ENCODE peak calls at places on chromosomes 3 and 15, in five cellular contexts. One of them, this sample, is unnamed.

GRCh38 chr3:113516115-113516505 is 1.2 kb upstream of the SPICE1 start:
- DNase-seq in stimulated activated naive CD4-positive, alpha-beta T cell: no peak
- DNase-seq in ACHN: no peak
- DNase-seq in retina: no peak
- DNase-seq in activated T-cell treated with anti-CD3 and anti-CD28 coated beads for 1 hour: no peak
- DNase-seq in this sample: no peak

GRCh38 chr15:78004919-78005634 is 72.4 kb downstream of the TBC1D2B start:
- DNase-seq in activated T-cell treated with anti-CD3 and anti-CD28 coated beads for 1 hour: no peak
- DNase-seq in ACHN: no peak
- DNase-seq in retina: peak
- DNase-seq in stimulated activated naive CD4-positive, alpha-beta T cell: no peak
- DNase-seq in this sample: peak

GRCh38 chr3:184565421-184566211 is 4.0 kb downstream of the EPHB3 start:
- DNase-seq in stimulated activated naive CD4-positive, alpha-beta T cell: no peak
- DNase-seq in activated T-cell treated with anti-CD3 and anti-CD28 coated beads for 1 hour: no peak
- DNase-seq in ACHN: peak
- DNase-seq in retina: peak
- DNase-seq in this sample: peak

GRCh38 chr3:5222283-5223005 is 34.9 kb downstream of the EDEM1 start:
- DNase-seq in ACHN: no peak
- DNase-seq in activated T-cell treated with anti-CD3 and anti-CD28 coated beads for 1 hour: no peak
- DNase-seq in retina: no peak
- DNase-seq in stimulated activated naive CD4-positive, alpha-beta T cell: no peak
- DNase-seq in this sample: no peak

GRCh38 chr3:122577409-122578028 is at the start of gene PARP15:
- DNase-seq in stimulated activated naive CD4-positive, alpha-beta T cell: peak
- DNase-seq in activated T-cell treated with anti-CD3 and anti-CD28 coated beads for 1 hour: peak
- DNase-seq in retina: peak
- DNase-seq in ACHN: no peak
- DNase-seq in this sample: no peak

GRCh38 chr15:57743424-57743823 is 36.9 kb downstream of the POLR2M start:
- DNase-seq in retina: peak
- DNase-seq in activated T-cell treated with anti-CD3 and anti-CD28 coated beads for 1 hour: no peak
- DNase-seq in ACHN: peak
- DNase-seq in stimulated activated naive CD4-positive, alpha-beta T cell: no peak
- DNase-seq in this sample: no peak

GRCh38 chr3:155739154-155739553 is 5.7 kb downstream of the PLCH1 start:
- DNase-seq in retina: no peak
- DNase-seq in stimulated activated naive CD4-positive, alpha-beta T cell: no peak
- DNase-seq in activated T-cell treated with anti-CD3 and anti-CD28 coated beads for 1 hour: no peak
- DNase-seq in ACHN: peak
- DNase-seq in this sample: no peak

GRCh38 chr3:51099794-51100542 is 285.1 kb upstream of the MANF start:
- DNase-seq in stimulated activated naive CD4-positive, alpha-beta T cell: no peak
- DNase-seq in ACHN: peak
- DNase-seq in activated T-cell treated with anti-CD3 and anti-CD28 coated beads for 1 hour: no peak
- DNase-seq in retina: peak
- DNase-seq in this sample: peak

GRCh38 chr3:66200786-66201185 is 20.0 kb upstream of the SLC25A26 start:
- DNase-seq in retina: no peak
- DNase-seq in stimulated activated naive CD4-positive, alpha-beta T cell: no peak
- DNase-seq in activated T-cell treated with anti-CD3 and anti-CD28 coated beads for 1 hour: no peak
- DNase-seq in ACHN: no peak
- DNase-seq in this sample: no peak

GRCh38 chr15:27527490-27528067 is 556.6 kb downstream of the GABRG3 start:
- DNase-seq in ACHN: no peak
- DNase-seq in activated T-cell treated with anti-CD3 and anti-CD28 coated beads for 1 hour: no peak
- DNase-seq in stimulated activated naive CD4-positive, alpha-beta T cell: no peak
- DNase-seq in retina: no peak
- DNase-seq in this sample: no peak

GRCh38 chr15:58980351-58980939 is 7.0 kb upstream of the RNF111 start:
- DNase-seq in ACHN: peak
- DNase-seq in activated T-cell treated with anti-CD3 and anti-CD28 coated beads for 1 hour: no peak
- DNase-seq in retina: no peak
- DNase-seq in stimulated activated naive CD4-positive, alpha-beta T cell: no peak
- DNase-seq in this sample: no peak

GRCh38 chr3:133717424-133717823 is 28.8 kb upstream of the TF start:
- DNase-seq in activated T-cell treated with anti-CD3 and anti-CD28 coated beads for 1 hour: no peak
- DNase-seq in ACHN: no peak
- DNase-seq in stimulated activated naive CD4-positive, alpha-beta T cell: no peak
- DNase-seq in retina: no peak
- DNase-seq in this sample: no peak

GRCh38 chr15:73867426-73867825 is 5.9 kb upstream of the TBC1D21 start:
- DNase-seq in stimulated activated naive CD4-positive, alpha-beta T cell: no peak
- DNase-seq in retina: no peak
- DNase-seq in activated T-cell treated with anti-CD3 and anti-CD28 coated beads for 1 hour: no peak
- DNase-seq in ACHN: no peak
- DNase-seq in this sample: no peak

GRCh38 chr15:90872481-90873184 is 4.2 kb downstream of the FURIN start:
- DNase-seq in ACHN: peak
- DNase-seq in retina: no peak
- DNase-seq in activated T-cell treated with anti-CD3 and anti-CD28 coated beads for 1 hour: no peak
- DNase-seq in stimulated activated naive CD4-positive, alpha-beta T cell: no peak
- DNase-seq in this sample: no peak

GRCh38 chr3:40079845-40080240 is 229.7 kb upstream of the EIF1B start:
- DNase-seq in activated T-cell treated with anti-CD3 and anti-CD28 coated beads for 1 hour: no peak
- DNase-seq in retina: no peak
- DNase-seq in ACHN: no peak
- DNase-seq in stimulated activated naive CD4-positive, alpha-beta T cell: no peak
- DNase-seq in this sample: no peak

GRCh38 chr3:72301779-72302178 is 516.8 kb upstream of the PROK2 start:
- DNase-seq in activated T-cell treated with anti-CD3 and anti-CD28 coated beads for 1 hour: no peak
- DNase-seq in ACHN: no peak
- DNase-seq in retina: no peak
- DNase-seq in stimulated activated naive CD4-positive, alpha-beta T cell: no peak
- DNase-seq in this sample: no peak

GRCh38 chr3:122988507-122988906 is 39.1 kb downstream of the SEMA5B start:
- DNase-seq in stimulated activated naive CD4-positive, alpha-beta T cell: no peak
- DNase-seq in ACHN: no peak
- DNase-seq in retina: peak
- DNase-seq in activated T-cell treated with anti-CD3 and anti-CD28 coated beads for 1 hour: no peak
- DNase-seq in this sample: no peak

GRCh38 chr3:193909387-193909786 is 226.6 kb upstream of the HES1 start:
- DNase-seq in retina: no peak
- DNase-seq in ACHN: no peak
- DNase-seq in activated T-cell treated with anti-CD3 and anti-CD28 coated beads for 1 hour: no peak
- DNase-seq in stimulated activated naive CD4-positive, alpha-beta T cell: no peak
- DNase-seq in this sample: no peak

GRCh38 chr3:54237788-54238502 is 115.6 kb downstream of the CACNA2D3 start:
- DNase-seq in stimulated activated naive CD4-positive, alpha-beta T cell: no peak
- DNase-seq in ACHN: no peak
- DNase-seq in retina: no peak
- DNase-seq in activated T-cell treated with anti-CD3 and anti-CD28 coated beads for 1 hour: no peak
- DNase-seq in this sample: no peak

This sample was measured in HTR-8/SVneo.